ENCODE peak calls at places on chromosome 1, in five cellular contexts. T, S, I, C and H are unnamed samples.

GRCh38 chr1:5660141-5660935 is 331.9 kb downstream of the NPHP4 start:
- DNase-seq in T (no peak), S (no peak), I (no peak), C (no peak), H (no peak)

GRCh38 chr1:200180821-200181220 is 153.3 kb downstream of the NR5A2 start:
- DNase-seq in T (no peak), S (peak; percentile 14), I (peak; percentile 88), C (peak; percentile 62), H (no peak)

GRCh38 chr1:229171934-229172333 is 99.0 kb upstream of the RAB4A start:
- DNase-seq in T (no peak), S (no peak), I (no peak), C (no peak), H (peak; percentile 18)

GRCh38 chr1:28123461-28123961 is 35.1 kb upstream of the EYA3 start:
- DNase-seq in T (no peak), S (no peak), I (peak; percentile 64), C (peak; percentile 63), H (peak; percentile 79)

GRCh38 chr1:175162955-175163354 is 29.6 kb downstream of the KIAA0040 start:
- DNase-seq in T (no peak), S (no peak), I (no peak), C (no peak), H (no peak)

GRCh38 chr1:229058111-229058551 is 212.8 kb upstream of the RAB4A start:
- DNase-seq in T (no peak), S (no peak), I (no peak), C (no peak), H (peak; percentile 30)

GRCh38 chr1:93904228-93904627 is 5.0 kb downstream of the GCLM start:
- DNase-seq in T (no peak), S (no peak), I (no peak), C (no peak), H (no peak)

GRCh38 chr1:151061012-151061401 is 810 bp downstream of the MLLT11 start:
- DNase-seq in T (no peak), S (no peak), I (no peak), C (no peak), H (peak; percentile 77)

GRCh38 chr1:111212634-111213335 is 12.3 kb upstream of the DENND2D start:
- DNase-seq in T (no peak), S (no peak), I (no peak), C (no peak), H (no peak)

GRCh38 chr1:39892611-39893595 is 8.8 kb downstream of the MYCL start:
- DNase-seq in T (peak; percentile 83), S (peak; percentile 71), I (peak; percentile 66), C (peak; percentile 83), H (peak; percentile 51)

GRCh38 chr1:205933672-205934618 is 9.3 kb downstream of the SLC26A9 start:
- DNase-seq in T (no peak), S (peak; percentile 84), I (peak; percentile 69), C (peak; percentile 83), H (no peak)

GRCh38 chr1:246001142-246001812 is 505.8 kb downstream of the SMYD3 start:
- DNase-seq in T (no peak), S (no peak), I (peak; percentile 32), C (no peak), H (no peak)

GRCh38 chr1:218671573-218671972 is 326.4 kb downstream of the TGFB2 start:
- DNase-seq in T (no peak), S (no peak), I (peak; percentile 81), C (no peak), H (no peak)

GRCh38 chr1:109760581-109761226 is 3.0 kb downstream of the EPS8L3 start:
- DNase-seq in T (no peak), S (no peak), I (no peak), C (no peak), H (no peak)

GRCh38 chr1:183070923-183071618 is 47.9 kb downstream of the LAMC1 start:
- DNase-seq in T (no peak), S (peak; percentile 19), I (peak; percentile 83), C (peak; percentile 67), H (no peak)

GRCh38 chr1:24929091-24929875 is 793 bp downstream of the RUNX3 start:
- DNase-seq in T (no peak), S (no peak), I (peak; percentile 29), C (peak; percentile 52), H (peak; percentile 48)

GRCh38 chr1:19123837-19124236 is 86.2 kb downstream of the UBR4 start:
- DNase-seq in T (peak; percentile 18), S (no peak), I (no peak), C (no peak), H (no peak)

GRCh38 chr1:76891931-76892330 is 24.7 kb downstream of the ST6GALNAC5 start:
- DNase-seq in T (no peak), S (no peak), I (peak; percentile 51), C (peak; percentile 47), H (no peak)

GRCh38 chr1:9443913-9444445 is 95.3 kb upstream of the SLC25A33 start:
- DNase-seq in T (no peak), S (no peak), I (no peak), C (no peak), H (no peak)

GRCh38 chr1:217224201-217224600 is 406.7 kb downstream of the GPATCH2 start:
- DNase-seq in T (no peak), S (no peak), I (no peak), C (no peak), H (no peak)

GRCh38 chr1:19737413-19737812 is 62.3 kb downstream of the TMCO4 start:
- DNase-seq in T (peak; percentile 39), S (peak; percentile 43), I (peak; percentile 47), C (no peak), H (peak; percentile 45)

GRCh38 chr1:207959141-207959825 is 48.4 kb upstream of the CD34 start:
- DNase-seq in T (no peak), S (no peak), I (peak; percentile 68), C (peak; percentile 84), H (no peak)

GRCh38 chr1:245205396-245205795 is 50.6 kb downstream of the KIF26B start:
- DNase-seq in T (no peak), S (no peak), I (no peak), C (no peak), H (no peak)

GRCh38 chr1:119702384-119702783 is 9.3 kb upstream of the PHGDH start:
- DNase-seq in T (no peak), S (no peak), I (peak; percentile 94), C (peak; percentile 44), H (no peak)

GRCh38 chr1:238177960-238178359 is 287.2 kb upstream of the ZP4 start:
- DNase-seq in T (no peak), S (peak; percentile 10), I (no peak), C (no peak), H (no peak)

GRCh38 chr1:113615425-113615824 is 143.9 kb downstream of the PHTF1 start:
- DNase-seq in T (no peak), S (no peak), I (peak; percentile 43), C (no peak), H (no peak)

GRCh38 chr1:205374205-205375078 is 17.7 kb upstream of the KLHDC8A start:
- DNase-seq in T (no peak), S (peak; percentile 71), I (peak; percentile 74), C (peak; percentile 37), H (peak; percentile 43)

GRCh38 chr1:59105548-59106507 is 191.1 kb upstream of the FGGY start:
- DNase-seq in T (no peak), S (no peak), I (peak; percentile 34), C (no peak), H (no peak)

GRCh38 chr1:26468911-26469310 is 3.3 kb upstream of the HMGN2 start:
- DNase-seq in T (no peak), S (no peak), I (no peak), C (no peak), H (peak; percentile 75)

GRCh38 chr1:171218661-171219060 is 29.6 kb upstream of the FMO1 start:
- DNase-seq in T (no peak), S (no peak), I (peak; percentile 30), C (no peak), H (no peak)

GRCh38 chr1:27045973-27046558 is 33.4 kb upstream of the TENT5B start:
- DNase-seq in T (peak; percentile 27), S (peak; percentile 47), I (peak; percentile 81), C (peak; percentile 78), H (peak; percentile 84)

GRCh38 chr1:209427811-209428210 is 155.7 kb upstream of the CAMK1G start:
- DNase-seq in T (no peak), S (no peak), I (no peak), C (no peak), H (no peak)

GRCh38 chr1:225480825-225481434 is 53.1 kb upstream of the LBR start:
- DNase-seq in T (no peak), S (no peak), I (peak; percentile 38), C (no peak), H (peak; percentile 87)

GRCh38 chr1:167238713-167239112 is 18.0 kb downstream of the POU2F1 start:
- DNase-seq in T (no peak), S (no peak), I (no peak), C (no peak), H (no peak)

GRCh38 chr1:203199481-203200058 is 13.1 kb upstream of the CHI3L1 start:
- DNase-seq in T (no peak), S (no peak), I (peak; percentile 43), C (peak; percentile 56), H (no peak)

GRCh38 chr1:62707746-62708123 is 19.5 kb upstream of the DOCK7 start:
- DNase-seq in T (no peak), S (no peak), I (no peak), C (no peak), H (no peak)

GRCh38 chr1:4659247-4659646 is 4.8 kb downstream of the AJAP1 start:
- DNase-seq in T (no peak), S (no peak), I (no peak), C (no peak), H (peak; percentile 29)

GRCh38 chr1:237756304-237756967 is 134.3 kb downstream of the ZP4 start:
- DNase-seq in T (no peak), S (no peak), I (no peak), C (no peak), H (no peak)

GRCh38 chr1:159860456-159860855 is 2.0 kb downstream of the VSIG8 start:
- DNase-seq in T (no peak), S (no peak), I (no peak), C (peak; percentile 43), H (peak; percentile 60)